ENCODE peak calls at places on chromosomes 16 and 17, in ten cellular contexts. I, B, A, Y, V, K, D, X, O and P are unnamed samples.
A peak's percentile ranks its signal among the peaks of the same experiment; 100 is the strongest.

GRCh38 chr17:82400830-82401229 is 17.3 kb upstream of the HEXD start:
- DNase-seq in I (peak; percentile 70), B (no peak), A (peak; percentile 95), Y (no peak), V (peak; percentile 18), K (peak; percentile 90), D (peak; percentile 64), X (peak; percentile 47), O (no peak), P (no peak)

GRCh38 chr17:18139949-18140348 is 31.4 kb downstream of the MYO15A start:
- DNase-seq in I (no peak), B (no peak), A (peak; percentile 0), Y (no peak), V (no peak), K (peak; percentile 74), D (no peak), X (no peak), O (no peak), P (no peak)

GRCh38 chr16:55711959-55712876 is 56.4 kb downstream of the SLC6A2 start:
- DNase-seq in I (peak; percentile 79), B (peak; percentile 48), A (peak; percentile 40), Y (peak; percentile 4), V (peak; percentile 35), K (peak; percentile 53), D (peak; percentile 27), X (peak; percentile 58), O (peak; percentile 67), P (peak; percentile 60)

GRCh38 chr17:6959700-6960099 is 36.1 kb upstream of the ALOX12 start:
- DNase-seq in I (no peak), B (no peak), A (no peak), Y (no peak), V (no peak), K (no peak), D (no peak), X (no peak), O (no peak), P (no peak)

GRCh38 chr17:38421224-38421841 is 6.9 kb upstream of the ARHGAP23 start:
- DNase-seq in I (no peak), B (no peak), A (no peak), Y (no peak), V (no peak), K (no peak), D (no peak), X (no peak), O (no peak), P (no peak)

GRCh38 chr17:280901-281300 is 71.7 kb downstream of the RPH3AL start:
- DNase-seq in I (no peak), B (no peak), A (no peak), Y (no peak), V (no peak), K (no peak), D (no peak), X (no peak), O (no peak), P (no peak)

GRCh38 chr17:56505154-56505756 is 88.2 kb upstream of the NOG start:
- DNase-seq in I (no peak), B (no peak), A (no peak), Y (no peak), V (no peak), K (no peak), D (no peak), X (no peak), O (no peak), P (no peak)

GRCh38 chr17:16150251-16150859 is 65.0 kb downstream of the NCOR1 start:
- DNase-seq in I (no peak), B (no peak), A (no peak), Y (peak; percentile 50), V (no peak), K (no peak), D (no peak), X (no peak), O (no peak), P (no peak)

GRCh38 chr17:4576729-4577322 is 7.5 kb upstream of the SMTNL2 start:
- DNase-seq in I (no peak), B (no peak), A (no peak), Y (no peak), V (no peak), K (no peak), D (no peak), X (no peak), O (no peak), P (peak; percentile 65)

GRCh38 chr17:48013876-48014602 is 23.6 kb downstream of the COPZ2 start:
- DNase-seq in I (no peak), B (no peak), A (no peak), Y (no peak), V (no peak), K (no peak), D (no peak), X (no peak), O (no peak), P (no peak)